ENCODE peak calls at places on chromosomes 11 and 22, in seven cellular contexts. O is mesendoderm; I is heart left ventricle; A is psoas muscle; M is CD4-positive, alpha-beta memory T cell; E is mammary epithelial cell; J is lower lobe of right lung. Y is an unnamed sample. For H3K4me1, the result is how much of the 10 kb centered on the place peaks cover.

GRCh38 chr22:45242778-45243191 is 2.1 kb upstream of the KIAA0930 start:
- DNase-seq in O (peak), I (no peak), A (no peak), M (no peak), E (no peak), J (peak), Y (peak)

GRCh38 chr22:28801845-28802594 is 1.7 kb upstream of the XBP1 start:
- DNase-seq in O (no peak), I (no peak), A (no peak), M (no peak), E (no peak), J (no peak), Y (peak)

GRCh38 chr22:25853078-25853477 is 111.1 kb downstream of the MYO18B start:
- DNase-seq in O (no peak), I (no peak), A (no peak), M (no peak), E (peak), J (no peak), Y (no peak)

GRCh38 chr22:49776891-49777290 is 50.8 kb downstream of the BRD1 start:
- DNase-seq in O (no peak), I (no peak), A (peak), M (no peak), E (no peak), J (no peak), Y (no peak)

GRCh38 chr11:37402663-37403062 is 804.6 kb upstream of the RAG2 start:
- DNase-seq in O (no peak), I (no peak), A (no peak), M (no peak), E (no peak), J (no peak), Y (no peak)

GRCh38 chr11:57476223-57476882 is 16.0 kb downstream of the RTN4RL2 start:
- DNase-seq in O (no peak), I (peak), A (peak), M (peak), E (peak), J (peak), Y (peak)

GRCh38 chr11:122115520-122116343 is at the start of gene BLID:
- DNase-seq in O (peak), I (no peak), A (peak), M (no peak), E (no peak), J (peak), Y (peak)

GRCh38 chr11:32960553-32961164 is 55.0 kb upstream of the DEPDC7 start:
- DNase-seq in O (peak), I (no peak), A (no peak), M (peak), E (peak), J (no peak), Y (no peak)

GRCh38 chr11:28833670-28834069 is 725.5 kb downstream of the METTL15 start:
- DNase-seq in O (peak), I (no peak), A (no peak), M (no peak), E (peak), J (no peak), Y (no peak)

GRCh38 chr11:32006799-32007388 is 84.0 kb upstream of the RCN1 start:
- DNase-seq in O (peak), I (no peak), A (no peak), M (peak), E (peak), J (no peak), Y (no peak)

GRCh38 chr22:37742374-37743092 is 45.7 kb downstream of the TRIOBP start:
- DNase-seq in O (peak), I (no peak), A (peak), M (no peak), E (peak), J (no peak), Y (no peak)

GRCh38 chr22:48098243-48098935 is 1335.9 kb downstream of the TBC1D22A start:
- DNase-seq in O (no peak), I (no peak), A (no peak), M (peak), E (no peak), J (no peak), Y (no peak)

GRCh38 chr11:79678780-79679468 is 238.1 kb upstream of the TENM4 start:
- DNase-seq in O (peak), I (no peak), A (no peak), M (no peak), E (no peak), J (no peak), Y (no peak)

GRCh38 chr11:8258289-8258688 is 5.4 kb downstream of the LMO1 start:
- DNase-seq in O (no peak), I (peak), A (peak), M (no peak), E (no peak), J (peak), Y (no peak)

GRCh38 chr11:83717551-83717950 is 431.4 kb upstream of the CCDC90B start:
- DNase-seq in O (peak), I (no peak), A (no peak), M (no peak), E (no peak), J (no peak), Y (no peak)

GRCh38 chr11:112096194-112096593 is 9.5 kb downstream of the SDHD start:
- DNase-seq in O (no peak), I (no peak), A (no peak), M (no peak), E (no peak), J (no peak), Y (no peak)

GRCh38 chr11:131888230-131888826 is 517.9 kb downstream of the NTM start:
- DNase-seq in O (no peak), I (no peak), A (no peak), M (no peak), E (peak), J (no peak), Y (no peak)

GRCh38 chr11:5937868-5938602 is 4.0 kb upstream of the OR56A3 start:
- DNase-seq in O (no peak), I (no peak), A (no peak), M (no peak), E (no peak), J (no peak), Y (no peak)

GRCh38 chr11:7927635-7928034 is 3.4 kb downstream of the OR10A6 start:
- DNase-seq in O (no peak), I (no peak), A (no peak), M (no peak), E (peak), J (no peak), Y (no peak)

GRCh38 chr22:32760815-32761214 is 40.7 kb upstream of the TIMP3 start:
- DNase-seq in O (no peak), I (no peak), A (no peak), M (no peak), E (no peak), J (no peak), Y (no peak)

GRCh38 chr22:46078241-46079092 is 71.9 kb upstream of the PPARA start:
- DNase-seq in O (no peak), I (peak), A (peak), M (no peak), E (peak), J (peak), Y (peak)

GRCh38 chr11:126419801-126420729 is 64.6 kb downstream of the ST3GAL4 start:
- DNase-seq in O (peak), I (no peak), A (no peak), M (no peak), E (no peak), J (peak), Y (no peak)

GRCh38 chr22:30889268-30889995 is 79.1 kb downstream of the MORC2 start:
- DNase-seq in O (no peak), I (no peak), A (no peak), M (no peak), E (no peak), J (no peak), Y (peak)

GRCh38 chr11:102453286-102453797 is 777 bp upstream of the TMEM123 start:
- DNase-seq in O (no peak), I (no peak), A (no peak), M (no peak), E (peak), J (no peak), Y (peak)

GRCh38 chr11:1126935-1127663 is 30.7 kb upstream of the MUC5AC start:
- DNase-seq in O (no peak), I (no peak), A (no peak), M (no peak), E (no peak), J (no peak), Y (no peak)

GRCh38 chr22:20487715-20488114 is 7.9 kb downstream of the KLHL22 start:
- DNase-seq in O (no peak), I (no peak), A (no peak), M (no peak), E (no peak), J (no peak), Y (no peak)

GRCh38 chr22:20490183-20490940 is 5.2 kb downstream of the KLHL22 start:
- DNase-seq in O (no peak), I (no peak), A (no peak), M (no peak), E (no peak), J (no peak), Y (no peak)

GRCh38 chr22:20491346-20491745 is 4.2 kb downstream of the KLHL22 start:
- DNase-seq in O (no peak), I (no peak), A (no peak), M (no peak), E (no peak), J (no peak), Y (no peak)

GRCh38 chr22:20488946-20489345 is 6.6 kb downstream of the KLHL22 start:
- DNase-seq in O (no peak), I (no peak), A (no peak), M (no peak), E (no peak), J (no peak), Y (no peak)

DNA sequence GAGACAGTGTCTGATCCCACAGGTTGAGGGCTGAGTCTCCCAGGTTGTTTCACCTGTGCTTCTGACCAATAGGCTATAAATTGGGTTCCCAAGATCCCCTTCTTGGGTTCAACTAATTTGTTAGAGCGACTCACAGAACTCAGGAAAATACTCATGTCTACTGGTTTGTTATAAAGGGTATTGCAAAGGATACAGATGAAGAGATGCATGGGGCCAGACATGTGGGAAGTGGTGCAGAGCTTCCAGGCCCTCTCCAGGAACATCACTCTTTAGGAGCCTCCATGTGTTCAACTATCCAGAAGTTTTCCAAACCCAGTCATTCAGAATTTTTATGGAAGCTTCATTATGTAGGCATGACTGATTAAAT is 4.7 kb downstream of the KLHL22 start:
- DNase-seq in O (no peak), I (no peak), A (no peak), M (no peak), E (no peak), J (no peak), Y (no peak)
- H3K4me1 ChIP-seq in O (under half), I (under half), A (under half), M (half or more), E (under half), J (under half), Y (under half)

GRCh38 chr11:44147751-44148150 is 52.3 kb downstream of the EXT2 start:
- DNase-seq in O (no peak), I (peak), A (no peak), M (no peak), E (no peak), J (no peak), Y (no peak)

GRCh38 chr11:44140805-44141204 is 45.3 kb downstream of the EXT2 start:
- DNase-seq in O (no peak), I (no peak), A (no peak), M (no peak), E (no peak), J (no peak), Y (no peak)

GRCh38 chr11:44146931-44147330 is 51.5 kb downstream of the EXT2 start:
- DNase-seq in O (no peak), I (no peak), A (no peak), M (no peak), E (no peak), J (no peak), Y (no peak)

GRCh38 chr11:44143987-44144909 is 48.8 kb downstream of the EXT2 start:
- DNase-seq in O (no peak), I (no peak), A (no peak), M (no peak), E (no peak), J (no peak), Y (no peak)

DNA sequence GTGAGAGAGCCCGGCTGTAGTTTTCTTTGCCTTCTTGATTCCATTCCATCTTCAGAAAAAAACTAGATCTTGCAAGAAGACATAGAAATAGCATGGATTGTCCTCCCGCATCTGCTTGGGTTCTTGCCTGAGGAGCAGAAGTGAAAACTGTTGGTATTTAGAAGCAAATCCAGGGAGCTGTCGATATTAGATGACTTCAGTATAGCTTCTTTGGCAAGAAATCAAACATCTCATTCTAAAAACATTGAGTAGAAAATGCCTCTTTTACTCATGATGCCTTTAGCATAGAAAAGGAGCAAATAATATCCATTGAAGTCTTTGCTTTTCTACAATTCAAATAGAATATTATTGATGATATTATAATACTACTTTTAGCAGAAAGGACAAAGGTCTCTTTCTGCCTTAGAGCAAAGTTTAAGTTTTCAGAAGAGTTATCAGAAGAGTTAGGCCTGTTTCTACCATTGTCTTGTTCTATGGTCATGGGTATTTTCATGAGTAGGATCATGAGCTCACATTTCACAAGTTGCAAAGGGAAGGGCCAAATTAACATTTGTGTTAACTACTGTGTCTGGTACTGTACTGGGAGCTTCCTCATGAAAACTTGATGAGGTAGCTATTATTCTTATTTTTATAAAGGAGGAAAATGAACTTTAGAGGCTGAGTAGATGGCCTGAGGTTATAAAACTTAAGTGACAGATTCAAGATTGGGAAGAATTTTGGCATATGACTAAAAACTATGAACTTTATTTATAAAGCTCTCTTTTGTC is 49.7 kb downstream of the EXT2 start:
- DNase-seq in O (no peak), I (no peak), A (no peak), M (no peak), E (no peak), J (no peak), Y (no peak)
- H3K4me1 ChIP-seq in O (under half), I (under half), A (half or more), M (under half), E (under half), J (under half), Y (under half)

GRCh38 chr11:69120096-69120875 is 35.4 kb upstream of the SMIM38 start:
- DNase-seq in O (no peak), I (no peak), A (no peak), M (no peak), E (no peak), J (peak), Y (no peak)
- H3K4me1 ChIP-seq in O (under half), I (under half), A (under half), M (under half), E (under half), J (under half), Y (under half)

GRCh38 chr22:33898121-33898520 is 22.2 kb downstream of the LARGE1 start:
- DNase-seq in O (no peak), I (no peak), A (no peak), M (no peak), E (no peak), J (no peak), Y (no peak)
- H3K4me1 ChIP-seq in O (under half), I (under half), A (under half), M (under half), E (under half), J (under half), Y (under half)

GRCh38 chr11:75816561-75817239 is 1.7 kb downstream of the UVRAG start:
- DNase-seq in O (no peak), I (no peak), A (no peak), M (no peak), E (no peak), J (no peak), Y (no peak)
- H3K4me1 ChIP-seq in O (under half), I (under half), A (under half), M (under half), E (under half), J (under half), Y (under half)

DNA sequence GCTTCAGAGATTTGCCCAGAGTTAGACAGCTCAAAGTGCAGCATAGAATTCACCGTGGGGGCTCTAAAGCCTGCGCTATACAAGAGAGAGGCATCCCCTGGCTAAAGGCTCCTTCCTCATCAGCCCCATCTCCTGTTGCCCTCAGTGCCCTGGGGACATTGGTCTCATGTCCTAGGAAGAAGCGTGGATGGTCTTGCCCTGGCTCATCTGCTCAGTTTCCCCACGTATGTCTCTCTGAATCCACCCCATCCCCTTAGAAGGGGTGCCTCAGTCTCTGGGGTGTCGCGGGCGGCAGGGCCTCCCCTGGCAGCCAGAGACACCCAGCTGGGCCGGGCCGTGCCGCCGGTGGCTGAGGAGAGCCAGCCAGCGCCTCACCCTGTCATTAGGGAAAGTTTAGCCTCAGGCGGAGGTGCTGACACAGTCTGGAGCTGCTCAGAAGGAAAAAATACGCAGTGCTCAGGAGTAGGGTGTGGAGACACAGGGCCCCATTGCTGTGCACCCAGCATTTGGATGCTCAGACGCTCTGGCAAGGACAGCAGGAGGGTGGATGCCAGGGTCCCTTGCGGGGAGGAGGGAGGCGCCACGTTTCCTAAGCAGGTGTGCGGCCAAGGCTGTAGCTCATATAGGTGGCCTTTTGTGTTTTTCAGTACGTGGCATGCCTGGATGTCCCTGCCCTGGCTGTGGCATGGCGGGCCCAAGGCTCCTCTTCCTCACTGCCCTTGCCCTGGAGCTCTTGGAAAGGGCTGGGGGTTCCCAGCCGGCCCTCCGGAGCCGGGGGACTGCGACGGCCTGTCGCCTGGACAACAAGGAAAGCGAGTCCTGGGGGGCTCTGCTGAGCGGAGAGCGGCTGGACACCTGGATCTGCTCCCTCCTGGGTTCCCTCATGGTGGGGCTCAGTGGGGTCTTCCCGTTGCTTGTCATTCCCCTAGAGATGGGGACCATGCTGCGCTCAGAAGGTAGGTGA is 1.3 kb downstream of the SLC39A13 start:
- DNase-seq in O (no peak), I (no peak), A (no peak), M (no peak), E (peak), J (no peak), Y (no peak)
- H3K4me1 ChIP-seq in O (under half), I (under half), A (under half), M (under half), E (under half), J (under half), Y (under half)

DNA sequence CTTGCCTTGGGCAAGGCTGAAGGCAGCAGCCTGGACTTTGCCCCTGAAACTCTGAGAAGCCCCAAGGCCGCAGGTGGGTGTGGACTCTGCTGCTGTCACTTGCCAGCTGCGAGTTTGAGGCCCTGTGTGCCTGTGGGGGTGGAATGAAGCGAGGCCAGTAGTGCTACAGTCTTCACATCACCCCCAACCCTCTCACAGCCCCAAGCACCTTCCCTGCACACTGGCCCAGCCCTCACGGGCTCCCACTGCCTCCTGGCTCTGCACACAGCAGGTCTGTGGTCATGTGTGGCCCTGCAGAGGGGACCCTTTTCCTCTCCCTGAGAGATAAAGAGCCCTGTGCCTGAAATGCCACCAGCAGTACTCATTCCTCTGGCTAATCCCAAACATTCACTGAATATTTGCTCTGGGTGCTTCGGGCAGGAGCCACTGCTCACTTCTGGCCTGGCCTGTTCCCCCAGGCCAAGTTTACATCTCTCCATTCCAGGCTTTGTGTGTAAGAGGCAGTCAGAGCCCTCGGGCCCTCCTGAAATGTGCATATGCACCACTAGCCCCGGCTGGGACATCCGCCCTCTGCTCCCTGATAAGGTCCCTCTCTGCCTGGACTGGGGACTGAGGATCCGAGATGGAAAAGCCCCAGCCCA is 17.7 kb downstream of the MGAT3 start:
- DNase-seq in O (peak), I (no peak), A (no peak), M (no peak), E (no peak), J (no peak), Y (no peak)
- H3K4me1 ChIP-seq in O (under half), I (under half), A (under half), M (under half), E (under half), J (under half), Y (under half)

GRCh38 chr11:72347691-72348090 is 86.6 kb downstream of the CLPB start:
- DNase-seq in O (no peak), I (no peak), A (no peak), M (no peak), E (no peak), J (no peak), Y (no peak)

GRCh38 chr11:72349053-72349452 is 85.3 kb downstream of the CLPB start:
- DNase-seq in O (no peak), I (no peak), A (no peak), M (no peak), E (no peak), J (no peak), Y (no peak)

GRCh38 chr11:72350752-72351151 is 83.6 kb downstream of the CLPB start:
- DNase-seq in O (no peak), I (no peak), A (no peak), M (no peak), E (no peak), J (no peak), Y (no peak)

GRCh38 chr11:72349616-72350218 is 84.6 kb downstream of the CLPB start:
- DNase-seq in O (no peak), I (peak), A (peak), M (no peak), E (no peak), J (no peak), Y (no peak)

DNA sequence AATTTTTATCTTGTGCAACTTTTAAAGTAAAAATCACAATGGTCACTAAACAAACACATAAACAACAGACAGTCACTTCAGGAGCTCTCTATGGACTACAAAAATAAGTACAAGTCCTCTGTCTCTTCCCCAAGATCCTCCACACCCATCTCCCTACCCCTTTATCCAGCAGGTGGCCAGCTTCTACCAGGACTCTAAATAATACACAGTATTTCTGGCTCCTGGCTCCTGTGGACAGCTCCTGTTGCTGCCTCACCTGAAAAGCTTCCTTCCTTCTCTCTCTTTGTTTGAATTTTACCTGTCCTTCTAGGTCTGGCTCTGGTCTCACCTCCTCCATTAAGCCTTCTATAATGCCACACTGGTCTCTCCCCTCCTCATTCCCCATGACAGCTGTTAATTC is 86.1 kb downstream of the CLPB start:
- DNase-seq in O (no peak), I (no peak), A (no peak), M (no peak), E (no peak), J (no peak), Y (no peak)
- H3K4me1 ChIP-seq in O (under half), I (under half), A (under half), M (under half), E (under half), J (under half), Y (under half)

Y was measured in breast epithelium.